ENCODE peak calls at places on chromosomes 11 and 22, in five cellular contexts. E is CD8-positive, alpha-beta memory T cell; R is pancreas; Y is ovary; K is naive thymus-derived CD4-positive, alpha-beta T cell. P is an unnamed sample.
A peak's percentile ranks its signal among the peaks of the same experiment; 100 is the strongest.

GRCh38 chr11:70766901-70767300 is 368.6 kb downstream of the CTTN start:
- DNase-seq in Y (no peak), K (no peak), R (no peak), E (no peak), P (no peak)

GRCh38 chr11:95337175-95337957 is 106.4 kb upstream of the SESN3 start:
- DNase-seq in R (no peak), E (peak; percentile 48), K (peak; percentile 42), Y (peak; percentile 58), P (peak; percentile 73)

GRCh38 chr11:69382131-69383128 is 88.5 kb downstream of the MYEOV start:
- DNase-seq in R (no peak), Y (no peak), K (no peak), E (peak; percentile 45), P (no peak)

GRCh38 chr22:18023509-18024275 is 669 bp downstream of the MICAL3 start:
- DNase-seq in Y (peak; percentile 73), K (peak; percentile 8), E (no peak), R (peak; percentile 81), P (peak; percentile 84)

GRCh38 chr11:108148549-108148948 is 27.2 kb downstream of the ACAT1 start:
- DNase-seq in Y (no peak), K (no peak), E (no peak), R (no peak), P (no peak)

GRCh38 chr11:134196756-134197155 is 27.0 kb downstream of the NCAPD3 start:
- DNase-seq in E (no peak), K (no peak), R (no peak), Y (no peak), P (no peak)

GRCh38 chr11:115990004-115990447 is 485.8 kb upstream of the CADM1 start:
- DNase-seq in R (no peak), K (no peak), Y (no peak), E (no peak), P (no peak)

GRCh38 chr22:37060801-37061610 is 9.5 kb downstream of the KCTD17 start:
- DNase-seq in E (no peak), R (no peak), Y (peak; percentile 23), K (no peak), P (no peak)

GRCh38 chr11:130403301-130403804 is 25.1 kb downstream of the ADAMTS8 start:
- DNase-seq in Y (peak; percentile 43), E (no peak), R (no peak), K (no peak), P (no peak)

GRCh38 chr11:66970808-66971442 is 4.2 kb upstream of the C11orf86 start:
- DNase-seq in E (no peak), Y (peak; percentile 36), K (no peak), R (no peak), P (no peak)

GRCh38 chr11:1116666-1117390 is 40.9 kb upstream of the MUC5AC start:
- DNase-seq in E (no peak), Y (no peak), R (no peak), K (no peak), P (no peak)

GRCh38 chr11:7905549-7905948 is 25.5 kb downstream of the OR10A6 start:
- DNase-seq in Y (no peak), R (no peak), K (no peak), E (no peak), P (no peak)

GRCh38 chr11:61762216-61762615 is 9.8 kb downstream of the MYRF start:
- DNase-seq in R (no peak), Y (no peak), E (no peak), K (no peak), P (no peak)

GRCh38 chr11:102685311-102685710 is 20.3 kb downstream of the MMP27 start:
- DNase-seq in E (no peak), K (no peak), R (no peak), Y (no peak), P (peak; percentile 36)

GRCh38 chr11:102683277-102683676 is 22.3 kb downstream of the MMP27 start:
- DNase-seq in R (no peak), K (no peak), E (no peak), Y (no peak), P (no peak)

GRCh38 chr11:102680945-102681344 is 24.6 kb downstream of the MMP27 start:
- DNase-seq in K (no peak), R (no peak), Y (no peak), E (no peak), P (no peak)

DNA sequence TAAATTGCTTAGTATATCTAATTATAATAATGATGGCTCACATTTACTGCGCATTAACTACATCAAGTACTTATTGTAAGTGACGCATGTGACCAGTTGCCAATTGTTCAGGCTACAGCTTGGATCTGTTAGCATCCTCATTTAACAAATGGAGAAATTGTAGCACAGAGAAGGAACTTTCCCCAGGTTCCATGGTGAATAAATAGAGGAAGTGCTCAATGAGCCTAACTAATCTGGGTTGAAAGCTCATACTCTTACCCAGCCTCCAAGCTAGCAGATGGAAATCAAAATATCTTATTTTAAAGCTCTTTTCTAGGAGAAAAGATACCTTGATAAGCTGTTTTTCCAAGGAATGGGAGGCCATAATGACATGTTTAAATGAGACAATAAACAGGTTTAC is 19.8 kb downstream of the MMP27 start:
- DNase-seq in R (no peak), K (no peak), E (no peak), Y (no peak), P (no peak)
- H3K9me3 ChIP-seq in R (no peaks in the 10 kb centered on the region), K (no peaks in the 10 kb centered on the region), E (no peaks in the 10 kb centered on the region), Y (no peaks in the 10 kb centered on the region), P (no peaks in the 10 kb centered on the region)

DNA sequence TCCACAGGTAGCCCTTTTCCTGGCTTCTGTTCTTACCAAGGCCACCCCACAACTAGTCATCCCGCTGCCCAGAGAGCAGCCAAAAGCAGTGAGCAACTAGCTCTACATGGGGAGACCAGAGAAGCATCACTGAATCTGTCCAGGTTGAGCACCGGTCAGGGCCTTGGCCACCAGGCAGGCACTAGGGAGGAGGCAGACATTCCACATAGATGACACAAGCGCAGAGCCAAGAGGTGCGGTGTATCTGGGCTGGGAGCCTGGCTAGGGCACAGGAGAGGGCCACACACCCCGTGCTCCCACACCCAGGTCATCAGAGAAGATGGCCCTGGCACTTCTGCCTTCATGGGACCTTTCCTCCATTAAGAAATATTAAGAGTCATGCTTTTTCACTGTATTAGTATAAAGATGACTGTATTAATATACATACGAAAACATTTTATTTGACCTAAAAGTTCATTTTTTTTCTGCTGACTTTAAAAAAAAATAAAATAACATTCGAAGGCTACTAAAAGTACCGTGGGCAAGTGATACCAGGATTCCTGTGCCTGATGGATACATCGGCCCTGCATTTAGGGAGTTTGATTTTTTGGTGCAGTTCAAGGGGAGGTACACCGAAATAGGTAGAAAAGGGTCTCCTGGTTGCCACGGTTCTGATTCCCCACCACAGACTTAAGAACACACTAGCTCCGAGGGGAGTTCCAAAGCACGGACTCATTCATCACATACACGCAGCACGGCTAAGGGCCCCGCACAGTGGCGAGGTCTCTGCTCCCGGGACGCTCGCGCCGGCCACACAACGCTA is 1.2 kb downstream of the DGCR2 start:
- DNase-seq in K (no peak), R (peak; percentile 71), E (peak; percentile 30), Y (no peak), P (no peak)
- H3K4me1 ChIP-seq in K (peaks cover 54% of the 10 kb centered on the region), R (peaks cover 45% of the 10 kb centered on the region), E (peaks cover 60% of the 10 kb centered on the region), Y (peaks cover 23% of the 10 kb centered on the region), P (peaks cover 15% of the 10 kb centered on the region)

DNA sequence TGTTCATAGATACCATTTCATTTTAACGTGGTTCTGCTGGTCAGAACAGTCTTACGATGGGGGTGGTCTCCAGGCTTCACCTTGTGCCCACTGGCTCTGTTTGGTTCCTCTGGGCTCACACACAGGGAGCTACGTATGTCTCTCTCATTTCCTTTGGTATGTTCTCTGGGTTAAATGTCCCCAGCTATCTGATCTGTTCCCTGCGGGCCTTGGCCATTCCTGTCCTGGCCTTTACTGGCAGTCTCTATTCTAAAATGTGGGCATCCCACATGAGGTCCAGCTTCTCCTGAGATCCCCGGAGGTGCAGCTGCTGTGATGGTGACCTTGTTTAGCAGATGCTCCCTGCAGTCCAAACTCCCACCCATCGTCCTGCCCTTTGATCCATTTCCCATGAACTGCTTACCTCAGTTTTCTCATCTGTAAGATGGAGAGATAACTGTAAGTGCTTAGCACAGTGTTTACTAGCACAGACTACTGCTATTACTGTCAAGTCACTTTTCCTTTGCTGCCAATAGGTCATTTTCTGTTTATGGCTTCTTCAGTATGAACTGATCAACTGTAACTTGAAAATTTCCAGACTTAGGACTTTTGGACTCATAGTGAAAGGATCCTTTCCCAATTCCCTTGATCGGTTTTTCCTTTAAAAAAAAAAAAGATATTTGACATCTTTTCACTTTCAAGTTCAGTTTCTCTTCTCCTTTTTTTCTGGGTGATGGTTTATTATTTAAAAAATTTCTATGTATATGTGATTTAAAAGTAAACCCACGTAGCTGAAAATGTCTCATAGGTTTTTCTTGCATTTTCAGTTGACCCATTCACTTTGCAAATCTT is 92.9 kb downstream of the PTPRJ start:
- DNase-seq in R (no peak), E (no peak), K (no peak), Y (no peak), P (no peak)
- H3K9me3 ChIP-seq in R (no peaks in the 10 kb centered on the region), E (no peaks in the 10 kb centered on the region), K (no peaks in the 10 kb centered on the region), Y (no peaks in the 10 kb centered on the region), P (no peaks in the 10 kb centered on the region)

DNA sequence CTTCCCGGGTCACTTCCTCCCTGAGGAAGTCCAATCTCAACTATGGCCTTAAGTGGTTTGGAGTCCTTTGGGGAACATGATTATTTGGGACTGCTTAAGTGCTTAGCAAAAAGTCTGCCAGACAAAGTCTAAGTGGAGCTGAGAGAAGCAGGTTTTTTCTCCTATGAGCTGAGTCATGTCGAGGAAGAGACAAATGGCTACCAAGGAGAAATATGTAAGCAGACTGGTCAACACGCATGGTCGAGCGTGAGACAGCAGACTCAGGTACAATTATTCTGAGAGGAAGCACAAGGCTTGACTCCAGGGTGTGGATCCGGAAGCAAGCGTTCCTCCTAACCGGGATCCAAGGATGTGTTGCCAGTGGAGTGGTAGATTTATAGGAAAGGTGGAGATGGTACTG is 30.6 kb downstream of the UBASH3B start:
- DNase-seq in Y (no peak), E (no peak), R (no peak), K (no peak), P (no peak)
- H3K4me1 ChIP-seq in Y (no peaks in the 10 kb centered on the region), E (peaks cover 27% of the 10 kb centered on the region), R (no peaks in the 10 kb centered on the region), K (peaks cover 39% of the 10 kb centered on the region), P (no peaks in the 10 kb centered on the region)

DNA sequence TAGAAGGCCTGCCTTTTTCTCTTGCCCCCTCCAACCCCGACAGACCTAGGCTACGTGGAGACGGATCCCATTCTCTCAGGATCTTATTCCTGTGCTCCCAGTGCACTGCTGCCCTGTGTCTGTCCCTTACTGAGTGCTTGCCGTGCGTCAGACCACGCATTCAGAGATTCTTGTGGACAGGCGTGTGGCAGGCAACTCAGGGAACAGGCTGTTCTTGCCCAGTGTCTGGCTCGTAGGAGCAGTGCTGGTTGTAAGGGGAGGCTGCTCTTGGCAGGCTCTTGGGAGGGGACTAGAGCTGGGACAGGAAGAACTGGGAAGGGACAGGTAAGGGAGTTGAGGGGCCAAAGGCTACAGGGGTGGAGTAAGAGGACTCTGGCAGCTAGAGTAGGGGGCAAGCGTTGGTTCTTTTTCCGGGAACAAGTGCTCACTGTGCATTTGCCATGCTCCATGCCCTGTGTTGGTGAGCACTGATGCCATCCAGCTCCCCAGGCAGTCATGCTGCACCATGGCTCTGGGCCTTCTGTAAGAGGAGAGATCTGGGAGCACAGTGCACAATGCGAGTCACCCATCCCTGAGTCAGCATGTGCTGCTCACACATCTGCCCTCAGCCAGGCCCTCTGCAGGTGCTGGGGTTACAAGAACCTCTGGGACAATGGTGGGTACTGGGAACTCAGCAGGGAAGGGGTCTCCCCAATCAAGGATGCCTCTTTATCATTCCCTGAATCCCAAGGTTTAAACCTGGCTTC is 119.1 kb downstream of the TBC1D22A start:
- DNase-seq in R (no peak), Y (no peak), K (no peak), E (no peak), P (no peak)
- H3K9me3 ChIP-seq in R (no peaks in the 10 kb centered on the region), Y (no peaks in the 10 kb centered on the region), K (no peaks in the 10 kb centered on the region), E (no peaks in the 10 kb centered on the region), P (no peaks in the 10 kb centered on the region)

GRCh38 chr22:41034741-41035140 is 57.7 kb upstream of the EP300 start:
- DNase-seq in E (no peak), R (no peak), K (no peak), Y (no peak), P (no peak)

GRCh38 chr22:41028841-41029240 is 63.6 kb upstream of the EP300 start:
- DNase-seq in R (no peak), K (no peak), Y (no peak), E (no peak), P (no peak)

GRCh38 chr22:41030891-41031290 is 61.5 kb upstream of the EP300 start:
- DNase-seq in E (no peak), R (no peak), K (no peak), Y (no peak), P (no peak)
- H3K4me1 ChIP-seq in E (no peaks in the 10 kb centered on the region), R (no peaks in the 10 kb centered on the region), K (no peaks in the 10 kb centered on the region), Y (no peaks in the 10 kb centered on the region), P (no peaks in the 10 kb centered on the region)